ENCODE peak calls at places on chromosome 15, in four cellular contexts. F is tibial nerve, D is upper lobe of right lung, R is OCI-LY7. I is an unnamed sample.

GRCh38 chr15:62124176-62124952 is 40.7 kb downstream of the C2CD4B start:
- DNase-seq in F (no peak), D (no peak), R (peak; percentile 6), I (no peak)

GRCh38 chr15:88606437-88606794 is 14.7 kb upstream of the AEN start:
- DNase-seq in F (no peak), R (no peak), D (no peak), I (no peak)

GRCh38 chr15:101528917-101529299 is 39.4 kb upstream of the PCSK6 start:
- DNase-seq in F (no peak), D (no peak), R (no peak), I (no peak)

GRCh38 chr15:84685304-84685703 is 27.3 kb upstream of the NMB start:
- DNase-seq in R (no peak), F (no peak), D (no peak), I (peak; percentile 15)

GRCh38 chr15:99564221-99565030 is 1.4 kb upstream of the MEF2A start:
- DNase-seq in R (peak; percentile 46), F (no peak), D (no peak), I (no peak)

GRCh38 chr15:47301481-47301880 is 415.8 kb upstream of the SEMA6D start:
- DNase-seq in R (no peak), F (no peak), D (no peak), I (no peak)

GRCh38 chr15:56804908-56805307 is 71.6 kb upstream of the ZNF280D start:
- DNase-seq in F (no peak), D (no peak), R (no peak), I (no peak)

GRCh38 chr15:36579792-36580431 is 486 bp downstream of the CDIN1 start:
- DNase-seq in F (no peak), D (no peak), R (peak; percentile 42), I (no peak)

GRCh38 chr15:42172475-42172874 is 16.0 kb upstream of the PLA2G4F start:
- DNase-seq in F (no peak), D (no peak), R (no peak), I (no peak)

GRCh38 chr15:19943515-19943914 is 598.1 kb downstream of the GOLGA6L6 start:
- DNase-seq in F (no peak), R (no peak), D (no peak), I (no peak)

DNA sequence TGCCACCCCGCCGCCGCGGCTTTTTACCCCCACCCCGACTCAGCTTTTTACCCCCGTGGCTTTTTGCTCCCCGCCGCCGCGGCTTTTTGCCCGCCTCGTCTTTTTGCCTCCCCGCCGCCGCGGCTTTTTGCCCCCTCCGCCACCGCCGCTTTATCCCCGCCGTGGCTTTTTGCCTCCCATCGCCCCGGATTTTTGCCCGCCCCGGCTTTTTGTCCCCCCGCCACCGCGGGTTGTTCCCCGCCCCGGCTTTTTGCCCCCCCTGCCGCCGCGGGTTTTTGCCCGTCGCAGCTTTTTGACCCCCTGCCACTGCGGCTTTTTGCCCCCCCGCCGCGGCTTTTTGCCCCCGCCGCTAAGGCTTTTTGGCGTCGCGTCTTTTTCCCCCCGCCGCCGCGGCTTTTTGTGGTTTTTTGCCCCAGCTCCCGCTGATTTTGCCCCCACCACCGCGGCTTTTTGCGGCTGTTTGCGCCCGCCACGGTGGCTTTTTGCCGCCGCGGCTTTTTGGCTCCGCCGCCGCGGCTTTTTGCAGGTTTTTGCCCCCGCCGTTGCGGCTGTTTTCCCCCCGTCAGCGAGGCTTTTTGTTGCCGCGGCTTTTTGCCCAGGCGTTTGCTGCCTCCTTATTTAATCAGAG is 597.2 kb downstream of the GOLGA6L6 start:
- DNase-seq in D (no peak), R (no peak), F (no peak), I (no peak)
- H3K9me3 ChIP-seq in D (peaks cover 3% of the 10 kb centered on the region), R (no peaks in the 10 kb centered on the region), F (no peaks in the 10 kb centered on the region), I (no peaks in the 10 kb centered on the region)

GRCh38 chr15:67852433-67852832 is 12.6 kb upstream of the RNU6-1 start:
- DNase-seq in D (no peak), R (no peak), F (no peak), I (no peak)
- H3K4me3 ChIP-seq in D (no peak overlapping the region), R (no peak overlapping the region), F (no peak overlapping the region), I (no peak overlapping the region)

GRCh38 chr15:58114812-58115211 is 23.4 kb upstream of the AQP9 start:
- DNase-seq in F (no peak), R (no peak), D (no peak), I (no peak)

GRCh38 chr15:58118272-58118671 is 19.9 kb upstream of the AQP9 start:
- DNase-seq in D (no peak), R (no peak), F (no peak), I (no peak)

GRCh38 chr15:58114388-58114787 is 23.8 kb upstream of the AQP9 start:
- DNase-seq in R (no peak), D (no peak), F (no peak), I (no peak)

GRCh38 chr15:58117619-58118018 is 20.6 kb upstream of the AQP9 start:
- DNase-seq in D (no peak), R (no peak), F (no peak), I (no peak)

DNA sequence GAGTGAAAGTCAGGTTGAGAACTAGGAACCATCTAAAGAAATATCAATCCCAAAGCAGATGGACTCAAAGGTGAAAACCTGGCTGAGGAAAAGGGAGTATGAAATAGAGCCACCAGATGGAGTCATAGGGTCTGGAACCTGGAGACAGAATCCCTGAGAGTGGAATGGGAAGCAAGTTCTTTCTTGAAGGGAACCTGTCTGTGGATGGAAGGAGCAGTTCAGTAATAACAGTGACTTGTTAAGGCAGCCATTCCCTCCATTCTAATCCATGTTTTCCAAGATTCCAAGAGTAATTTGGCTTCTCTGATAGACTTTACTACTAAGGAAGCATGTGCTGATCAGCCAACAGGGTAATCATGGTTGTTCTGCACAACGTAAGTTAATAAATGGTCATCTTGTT is 22.5 kb upstream of the AQP9 start:
- DNase-seq in D (no peak), R (no peak), F (no peak), I (no peak)
- TF ChIP-seq CTCF in D (peak; percentile 26), R (no peak), F (no peak), I (peak; percentile 12)

GRCh38 chr15:93384886-93385285 is 295.9 kb upstream of the RGMA start:
- DNase-seq in D (no peak), R (no peak), F (no peak), I (no peak)

GRCh38 chr15:93378547-93378946 is 289.5 kb upstream of the RGMA start:
- DNase-seq in F (no peak), D (no peak), R (no peak), I (no peak)

DNA sequence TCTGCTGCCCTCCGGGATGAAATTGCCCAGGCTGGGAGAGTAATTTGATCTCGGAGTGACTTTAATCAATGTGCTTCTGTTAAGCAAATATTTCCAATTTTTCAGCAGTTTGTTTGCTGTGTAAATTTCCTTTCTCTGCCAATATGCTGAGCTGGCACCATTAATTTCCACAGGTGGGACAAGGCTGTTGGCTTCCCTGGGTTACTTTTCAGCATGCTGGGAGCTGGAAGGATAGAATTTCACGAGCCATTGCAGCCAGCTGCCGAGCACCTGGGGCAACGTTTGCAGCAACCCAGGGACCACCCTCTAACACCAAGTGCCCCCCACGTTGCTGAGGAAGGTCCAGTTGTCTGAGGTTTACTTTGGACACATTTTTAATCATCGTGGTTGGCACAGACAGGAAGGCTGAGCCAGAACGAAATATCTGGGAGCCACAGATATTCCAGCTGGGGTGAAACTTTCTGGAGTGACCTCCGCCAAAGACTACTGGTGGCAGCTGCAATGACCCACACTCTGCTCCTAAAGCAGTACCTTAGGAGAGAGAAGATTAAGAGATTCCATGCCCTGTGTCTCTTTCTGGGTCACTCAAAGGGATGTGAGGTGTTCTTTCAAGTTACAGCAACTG is 293.3 kb upstream of the RGMA start:
- DNase-seq in D (no peak), R (no peak), F (no peak), I (no peak)
- H3K9me3 ChIP-seq in D (no peaks in the 10 kb centered on the region), R (no peaks in the 10 kb centered on the region), F (no peaks in the 10 kb centered on the region), I (no peaks in the 10 kb centered on the region)